ENCODE peak calls at places on chromosome 1, in six cellular contexts. C, J, M, Q, S and F are unnamed samples.

GRCh38 chr1:174160109-174160473 is 771 bp downstream of the RABGAP1L start:
- DNase-seq in C (peak; percentile 37), J (no peak), M (peak; percentile 39), Q (peak; percentile 65), S (peak; percentile 84), F (peak; percentile 51)

GRCh38 chr1:47030170-47030805 is 6.8 kb downstream of the CYP4X1 start:
- DNase-seq in C (no peak), J (no peak), M (no peak), Q (no peak), S (no peak), F (no peak)

GRCh38 chr1:109113787-109114568 is at the start of gene ELAPOR1:
- DNase-seq in C (no peak), J (no peak), M (peak; percentile 19), Q (peak; percentile 79), S (peak; percentile 94), F (no peak)

GRCh38 chr1:156128749-156129682 is 14.5 kb downstream of the LMNA start:
- DNase-seq in C (no peak), J (no peak), M (peak; percentile 84), Q (no peak), S (no peak), F (no peak)

GRCh38 chr1:154951901-154952657 is 3.8 kb downstream of the PBXIP1 start:
- DNase-seq in C (no peak), J (no peak), M (no peak), Q (no peak), S (peak; percentile 87), F (no peak)

GRCh38 chr1:207282496-207283380 is 38.7 kb upstream of the CD55 start:
- DNase-seq in C (no peak), J (no peak), M (peak; percentile 11), Q (no peak), S (no peak), F (no peak)

GRCh38 chr1:18948048-18948912 is 8.2 kb downstream of the IFFO2 start:
- DNase-seq in C (no peak), J (no peak), M (no peak), Q (no peak), S (peak; percentile 89), F (no peak)

GRCh38 chr1:172325562-172325961 is 94.9 kb upstream of the C1orf105 start:
- DNase-seq in C (no peak), J (peak; percentile 27), M (peak; percentile 67), Q (no peak), S (no peak), F (no peak)

GRCh38 chr1:31579374-31579773 is 3.1 kb downstream of the TINAGL1 start:
- DNase-seq in C (no peak), J (no peak), M (no peak), Q (no peak), S (no peak), F (no peak)

GRCh38 chr1:111921948-111922347 is 67.5 kb downstream of the KCND3 start:
- DNase-seq in C (no peak), J (no peak), M (no peak), Q (no peak), S (no peak), F (no peak)

GRCh38 chr1:8107897-8108296 is 81.8 kb upstream of the ERRFI1 start:
- DNase-seq in C (no peak), J (no peak), M (no peak), Q (no peak), S (no peak), F (no peak)

GRCh38 chr1:65434255-65434654 is 13.8 kb downstream of the LEPR start:
- DNase-seq in C (no peak), J (no peak), M (no peak), Q (no peak), S (no peak), F (no peak)

GRCh38 chr1:46448109-46448911 is 41.3 kb upstream of the DMBX1 start:
- DNase-seq in C (no peak), J (no peak), M (no peak), Q (no peak), S (no peak), F (peak; percentile 74)

GRCh38 chr1:104294259-104294658 is 544.6 kb downstream of the AMY1C start:
- DNase-seq in C (no peak), J (no peak), M (no peak), Q (no peak), S (no peak), F (no peak)

GRCh38 chr1:27868932-27869718 is 3.2 kb upstream of the THEMIS2 start:
- DNase-seq in C (no peak), J (no peak), M (no peak), Q (no peak), S (peak; percentile 91), F (no peak)

GRCh38 chr1:209703834-209704504 is 677 bp upstream of the HSD11B1 start:
- DNase-seq in C (no peak), J (no peak), M (no peak), Q (no peak), S (no peak), F (no peak)

GRCh38 chr1:185480545-185480944 is 163.5 kb upstream of the IVNS1ABP start:
- DNase-seq in C (no peak), J (no peak), M (no peak), Q (no peak), S (no peak), F (no peak)

GRCh38 chr1:205612556-205612955 is 19.3 kb downstream of the ELK4 start:
- DNase-seq in C (no peak), J (no peak), M (no peak), Q (no peak), S (no peak), F (no peak)

GRCh38 chr1:202665417-202665816 is 44.8 kb downstream of the SYT2 start:
- DNase-seq in C (no peak), J (no peak), M (no peak), Q (no peak), S (no peak), F (no peak)
- H3K4me1 ChIP-seq in C (no peaks in the 10 kb centered on the region), J (no peaks in the 10 kb centered on the region), M (no peaks in the 10 kb centered on the region), Q (no peaks in the 10 kb centered on the region), S (no peaks in the 10 kb centered on the region), F (no peaks in the 10 kb centered on the region)

GRCh38 chr1:239224100-239224499 is 162.3 kb upstream of the CHRM3 start:
- DNase-seq in C (no peak), J (no peak), M (no peak), Q (no peak), S (no peak), F (no peak)
- H3K9me3 ChIP-seq in C (peaks cover 30% of the 10 kb centered on the region), J (peaks cover 14% of the 10 kb centered on the region), M (peaks cover 13% of the 10 kb centered on the region), Q (no peaks in the 10 kb centered on the region), S (peaks cover 63% of the 10 kb centered on the region), F (no peaks in the 10 kb centered on the region)

DNA sequence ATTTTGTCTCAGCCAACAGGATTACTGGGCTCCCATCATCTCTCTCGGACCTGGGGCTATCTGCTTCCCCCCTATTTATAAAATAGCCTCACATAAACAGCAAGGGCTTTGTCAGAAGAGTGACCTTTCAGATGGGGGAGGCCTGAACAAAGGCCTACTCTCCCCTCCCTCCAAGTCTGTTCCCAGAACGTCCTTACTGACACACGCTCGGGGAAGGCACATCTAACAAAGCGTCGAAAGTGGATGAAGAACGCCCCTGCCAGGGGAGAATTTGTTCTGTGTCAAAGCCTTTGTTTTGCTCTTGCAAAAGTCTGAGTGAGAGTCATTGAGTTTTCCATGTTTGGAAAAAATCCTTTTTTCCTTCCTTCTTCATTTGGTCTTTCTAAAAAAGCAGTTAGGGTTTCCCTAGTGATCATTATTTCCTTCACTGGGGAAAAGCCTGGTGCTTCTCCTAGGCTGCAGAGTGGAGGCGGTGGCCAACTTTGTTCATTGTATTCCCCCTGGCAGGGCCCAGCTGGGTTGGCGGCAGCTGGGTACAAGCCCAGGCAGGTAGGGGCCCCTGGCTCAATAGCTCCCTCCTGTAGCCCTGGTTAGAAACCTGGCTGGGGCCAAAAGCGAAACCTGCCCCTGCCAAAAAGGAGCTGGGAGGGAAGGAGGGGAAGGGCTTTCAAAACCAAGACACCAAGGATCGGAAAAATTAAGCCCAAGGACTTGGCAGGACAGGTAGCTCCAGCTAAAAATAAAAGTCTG is 81.1 kb downstream of the ITPKB start:
- DNase-seq in C (no peak), J (no peak), M (no peak), Q (peak; percentile 76), S (peak; percentile 60), F (no peak)
- H3K4me1 ChIP-seq in C (peaks cover 8% of the 10 kb centered on the region), J (peaks cover 25% of the 10 kb centered on the region), M (peaks cover 29% of the 10 kb centered on the region), Q (peaks cover 72% of the 10 kb centered on the region), S (no peaks in the 10 kb centered on the region), F (peaks cover 7% of the 10 kb centered on the region)

GRCh38 chr1:29380532-29380931 is 144.2 kb downstream of the PTPRU start:
- DNase-seq in C (no peak), J (no peak), M (peak; percentile 24), Q (no peak), S (no peak), F (no peak)
- H3K9me3 ChIP-seq in C (peaks cover 25% of the 10 kb centered on the region), J (peaks cover 4% of the 10 kb centered on the region), M (no peaks in the 10 kb centered on the region), Q (no peaks in the 10 kb centered on the region), S (peaks cover 32% of the 10 kb centered on the region), F (peaks cover 16% of the 10 kb centered on the region)

GRCh38 chr1:36157973-36158826 is 2.2 kb downstream of the MAP7D1 start:
- DNase-seq in C (no peak), J (no peak), M (no peak), Q (no peak), S (no peak), F (no peak)
- H3K4me1 ChIP-seq in C (peaks cover 64% of the 10 kb centered on the region), J (peaks cover 19% of the 10 kb centered on the region), M (peaks cover 27% of the 10 kb centered on the region), Q (peaks cover 67% of the 10 kb centered on the region), S (peaks cover 87% of the 10 kb centered on the region), F (peaks cover 28% of the 10 kb centered on the region)

DNA sequence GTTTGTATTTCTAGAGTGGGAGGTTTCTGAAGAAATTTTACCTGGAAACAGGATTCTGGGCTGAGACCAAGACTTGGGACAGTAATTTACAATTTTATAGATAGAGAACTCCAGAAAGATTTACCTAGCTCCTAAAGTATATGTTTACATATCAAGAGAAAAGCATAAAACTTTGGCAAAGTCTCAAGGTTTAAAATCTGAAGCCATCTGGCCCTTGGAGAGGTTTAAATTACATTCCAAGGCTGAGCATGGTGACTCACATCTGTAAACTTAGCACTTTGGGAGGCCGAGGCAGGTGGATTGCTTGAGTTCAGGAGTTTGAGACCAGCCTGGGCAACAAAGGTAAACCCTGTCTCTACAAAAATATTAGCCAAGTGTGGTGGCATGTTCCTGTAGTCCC is 1351.6 kb upstream of the ADGRL4 start:
- DNase-seq in C (no peak), J (no peak), M (peak; percentile 31), Q (no peak), S (no peak), F (no peak)
- H3K9me3 ChIP-seq in C (no peaks in the 10 kb centered on the region), J (no peaks in the 10 kb centered on the region), M (no peaks in the 10 kb centered on the region), Q (no peaks in the 10 kb centered on the region), S (no peaks in the 10 kb centered on the region), F (no peaks in the 10 kb centered on the region)

GRCh38 chr1:164767257-164768044 is 208.5 kb downstream of the PBX1 start:
- DNase-seq in C (peak; percentile 72), J (no peak), M (peak; percentile 98), Q (no peak), S (no peak), F (no peak)
- H3K4me1 ChIP-seq in C (peaks cover 88% of the 10 kb centered on the region), J (peaks cover 38% of the 10 kb centered on the region), M (peaks cover 36% of the 10 kb centered on the region), Q (peaks cover 77% of the 10 kb centered on the region), S (peaks cover 4% of the 10 kb centered on the region), F (peaks cover 14% of the 10 kb centered on the region)